ENCODE peak calls at places on chromosomes 12 and 14, in five cellular contexts. One of them, this sample, is unnamed.

GRCh38 chr12:52156757-52157565 is 34.9 kb downstream of the KRT80 start:
- DNase-seq in heart left ventricle: peak
- DNase-seq in cardiac muscle cell: peak
- DNase-seq in progenitor cell of endocrine pancreas: peak
- DNase-seq in natural killer cell: peak
- DNase-seq in this sample: peak

GRCh38 chr12:53299454-53300180 is at the start of gene MYG1:
- DNase-seq in progenitor cell of endocrine pancreas: peak
- DNase-seq in heart left ventricle: peak
- DNase-seq in cardiac muscle cell: peak
- DNase-seq in natural killer cell: peak
- DNase-seq in this sample: peak

GRCh38 chr12:50211392-50212070 is 44.4 kb upstream of the CERS5 start:
- DNase-seq in heart left ventricle: no peak
- DNase-seq in natural killer cell: no peak
- DNase-seq in progenitor cell of endocrine pancreas: no peak
- DNase-seq in cardiac muscle cell: no peak
- DNase-seq in this sample: no peak

GRCh38 chr14:35814371-35815005 is 5.4 kb upstream of the RALGAPA1 start:
- DNase-seq in progenitor cell of endocrine pancreas: peak
- DNase-seq in natural killer cell: peak
- DNase-seq in cardiac muscle cell: peak
- DNase-seq in heart left ventricle: peak
- DNase-seq in this sample: peak

GRCh38 chr12:124703852-124704251 is 136.4 kb upstream of the NCOR2 start:
- DNase-seq in natural killer cell: no peak
- DNase-seq in cardiac muscle cell: no peak
- DNase-seq in heart left ventricle: no peak
- DNase-seq in progenitor cell of endocrine pancreas: no peak
- DNase-seq in this sample: no peak

GRCh38 chr12:977163-977562 is 13.9 kb upstream of the ERC1 start:
- DNase-seq in heart left ventricle: no peak
- DNase-seq in natural killer cell: no peak
- DNase-seq in progenitor cell of endocrine pancreas: no peak
- DNase-seq in cardiac muscle cell: no peak
- DNase-seq in this sample: no peak

GRCh38 chr12:90831712-90832111 is 123.3 kb downstream of the CCER1 start:
- DNase-seq in cardiac muscle cell: no peak
- DNase-seq in progenitor cell of endocrine pancreas: no peak
- DNase-seq in natural killer cell: no peak
- DNase-seq in heart left ventricle: no peak
- DNase-seq in this sample: no peak

GRCh38 chr12:76643438-76643837 is 83.9 kb upstream of the OSBPL8 start:
- DNase-seq in heart left ventricle: no peak
- DNase-seq in cardiac muscle cell: no peak
- DNase-seq in natural killer cell: no peak
- DNase-seq in progenitor cell of endocrine pancreas: no peak
- DNase-seq in this sample: no peak

GRCh38 chr12:7934153-7934552 is 1.8 kb downstream of the SLC2A3 start:
- DNase-seq in natural killer cell: no peak
- DNase-seq in heart left ventricle: no peak
- DNase-seq in progenitor cell of endocrine pancreas: no peak
- DNase-seq in cardiac muscle cell: no peak
- DNase-seq in this sample: no peak

GRCh38 chr12:11786638-11787365 is 137.3 kb downstream of the ETV6 start:
- DNase-seq in natural killer cell: no peak
- DNase-seq in cardiac muscle cell: no peak
- DNase-seq in progenitor cell of endocrine pancreas: no peak
- DNase-seq in heart left ventricle: no peak
- DNase-seq in this sample: no peak

GRCh38 chr12:96534339-96534738 is 45.0 kb downstream of the CFAP54 start:
- DNase-seq in cardiac muscle cell: no peak
- DNase-seq in progenitor cell of endocrine pancreas: no peak
- DNase-seq in natural killer cell: no peak
- DNase-seq in heart left ventricle: no peak
- DNase-seq in this sample: no peak

GRCh38 chr14:101965145-101965531 is 765 bp downstream of the DYNC1H1 start:
- DNase-seq in heart left ventricle: peak
- DNase-seq in progenitor cell of endocrine pancreas: peak
- DNase-seq in natural killer cell: peak
- DNase-seq in cardiac muscle cell: peak
- DNase-seq in this sample: peak

GRCh38 chr12:10722502-10722904 is 620 bp downstream of the YBX3 start:
- DNase-seq in progenitor cell of endocrine pancreas: peak
- DNase-seq in cardiac muscle cell: peak
- DNase-seq in natural killer cell: peak
- DNase-seq in heart left ventricle: peak
- DNase-seq in this sample: peak
- TF ChIP-seq CTCF in progenitor cell of endocrine pancreas: peak
- TF ChIP-seq CTCF in cardiac muscle cell: peak
- TF ChIP-seq CTCF in natural killer cell: no peak
- TF ChIP-seq CTCF in heart left ventricle: no peak
- TF ChIP-seq CTCF in this sample: no peak

DNA sequence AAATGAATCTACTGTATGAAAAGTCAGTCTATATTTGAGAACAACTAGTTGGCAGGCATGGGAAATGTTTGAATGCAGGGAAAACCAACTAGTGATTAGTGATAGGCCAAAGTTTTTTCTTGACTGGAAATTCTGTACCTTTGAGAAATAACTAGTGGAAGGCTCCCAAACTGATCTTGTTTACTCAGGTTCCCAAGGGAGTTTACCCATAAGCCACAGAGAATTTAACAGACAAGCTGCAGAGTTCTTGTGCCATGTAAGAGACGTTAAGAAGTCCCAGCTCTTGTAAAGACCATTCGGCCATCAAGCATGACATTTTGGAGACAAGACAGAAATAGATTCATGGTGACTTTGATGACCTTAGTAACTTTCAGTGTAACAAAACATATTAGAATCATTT is 1882.8 kb upstream of the SEL1L start:
- DNase-seq in natural killer cell: no peak
- DNase-seq in heart left ventricle: no peak
- DNase-seq in cardiac muscle cell: no peak
- DNase-seq in progenitor cell of endocrine pancreas: no peak
- DNase-seq in this sample: no peak
- TF ChIP-seq CTCF in natural killer cell: no peak
- TF ChIP-seq CTCF in heart left ventricle: no peak
- TF ChIP-seq CTCF in cardiac muscle cell: no peak
- TF ChIP-seq CTCF in progenitor cell of endocrine pancreas: no peak
- TF ChIP-seq CTCF in this sample: no peak

DNA sequence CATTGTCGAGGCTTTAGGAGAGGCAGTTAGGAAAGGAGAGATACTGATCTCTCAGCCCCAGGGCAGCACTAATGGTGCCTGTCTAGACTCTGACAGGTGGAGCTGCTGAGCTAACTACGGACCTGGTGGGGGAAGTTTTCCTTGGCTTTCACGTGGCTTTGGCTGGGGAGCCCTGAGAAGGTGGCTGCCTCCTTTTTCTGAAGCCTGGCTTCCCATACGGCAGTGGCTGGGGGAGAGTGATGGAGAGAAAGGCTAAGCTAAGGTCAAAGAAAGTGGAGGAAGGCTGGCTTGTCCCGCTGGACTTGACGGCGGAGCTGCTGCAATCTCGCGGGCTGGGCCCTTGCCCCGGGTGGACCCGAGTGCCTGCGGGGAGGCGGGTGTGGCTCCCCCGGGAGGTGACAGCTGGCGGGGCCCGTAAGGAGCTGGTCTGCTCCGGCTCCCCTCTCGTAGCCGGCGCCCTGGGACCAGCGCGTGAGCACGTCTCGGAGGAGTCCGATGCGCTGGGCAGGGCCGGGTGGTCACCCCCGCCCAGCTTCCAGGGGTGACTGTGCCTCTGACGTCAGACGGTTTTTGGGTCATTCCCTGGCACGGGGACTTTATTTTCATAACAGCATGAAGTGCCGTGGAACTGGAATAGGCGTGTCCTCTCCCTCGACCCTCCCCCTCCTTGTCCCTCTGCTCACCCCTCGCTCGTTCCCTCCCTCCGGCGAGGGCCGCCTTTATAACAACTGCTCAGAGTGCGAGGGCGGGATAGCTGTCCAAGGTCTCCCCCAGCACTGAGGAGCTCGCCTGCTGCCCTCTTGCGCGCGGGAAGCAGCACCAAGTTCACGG is at the start of gene GPRC5A:
- DNase-seq in progenitor cell of endocrine pancreas: peak
- DNase-seq in natural killer cell: peak
- DNase-seq in cardiac muscle cell: peak
- DNase-seq in heart left ventricle: peak
- DNase-seq in this sample: peak
- TF ChIP-seq CTCF in progenitor cell of endocrine pancreas: peak
- TF ChIP-seq CTCF in natural killer cell: no peak
- TF ChIP-seq CTCF in cardiac muscle cell: peak
- TF ChIP-seq CTCF in heart left ventricle: no peak
- TF ChIP-seq CTCF in this sample: no peak

GRCh38 chr14:99430491-99430890 is 50.2 kb downstream of the SETD3 start:
- DNase-seq in heart left ventricle: no peak
- DNase-seq in natural killer cell: peak
- DNase-seq in cardiac muscle cell: peak
- DNase-seq in progenitor cell of endocrine pancreas: no peak
- DNase-seq in this sample: no peak
- TF ChIP-seq CTCF in heart left ventricle: no peak
- TF ChIP-seq CTCF in natural killer cell: peak
- TF ChIP-seq CTCF in cardiac muscle cell: peak
- TF ChIP-seq CTCF in progenitor cell of endocrine pancreas: peak
- TF ChIP-seq CTCF in this sample: peak

GRCh38 chr14:34498684-34499412 is 36.8 kb upstream of the SPTSSA start:
- DNase-seq in natural killer cell: no peak
- DNase-seq in cardiac muscle cell: peak
- DNase-seq in progenitor cell of endocrine pancreas: no peak
- DNase-seq in heart left ventricle: no peak
- DNase-seq in this sample: no peak
- TF ChIP-seq CTCF in natural killer cell: no peak
- TF ChIP-seq CTCF in cardiac muscle cell: peak
- TF ChIP-seq CTCF in progenitor cell of endocrine pancreas: peak
- TF ChIP-seq CTCF in heart left ventricle: peak
- TF ChIP-seq CTCF in this sample: no peak

This sample was measured in nephron progenitor cell.